ENCODE peak calls at places on chromosomes 4 and X, in ten cellular contexts. C is activated naive CD8-positive, alpha-beta T cell treated with anti-CD3 and anti-CD28 coated beads, Interleukin-2, amount 50 U/mL, for 16 hours; M is NK-92 treated with Interleukin-12 subunit alpha and Interleukin-12 subunit beta, amount 100 ng/mL, for 24 hours; W is mesothelial cell of epicardium; R is mesenteric fat pad; O is T-helper 2 cell; I is Ammon's horn; X is H54; Q is omental fat pad; H is kidney tubule cell. G is an unnamed sample.

GRCh38 chrX:10633722-10634121 is 13.3 kb upstream of the MID1 start:
- DNase-seq in Q (no peak), W (no peak), X (no peak), R (no peak), H (peak), O (no peak), I (peak), C (no peak), M (no peak), G (no peak)

GRCh38 chrX:103423955-103424640 is 47.8 kb downstream of the BEX3 start:
- DNase-seq in W (no peak), I (peak), H (no peak), C (no peak), R (no peak), Q (no peak), O (no peak), M (no peak), X (no peak), G (no peak)

GRCh38 chrX:84475596-84475995 is 26.7 kb downstream of the HDX start:
- DNase-seq in H (no peak), O (no peak), C (no peak), I (no peak), Q (no peak), W (no peak), X (no peak), M (no peak), R (no peak), G (no peak)

GRCh38 chr4:100929753-100930152 is 411.9 kb upstream of the EMCN start:
- DNase-seq in M (no peak), C (no peak), Q (no peak), R (no peak), I (no peak), X (no peak), W (no peak), H (no peak), O (no peak), G (no peak)

GRCh38 chr4:183738081-183738673 is 79.1 kb downstream of the TRAPPC11 start:
- DNase-seq in O (no peak), X (no peak), Q (no peak), C (no peak), R (no peak), M (no peak), H (peak), W (no peak), I (peak), G (no peak)

GRCh38 chr4:7101692-7102515 is 34.0 kb upstream of the GRPEL1 start:
- DNase-seq in Q (peak), X (peak), I (peak), W (peak), C (no peak), H (peak), R (peak), M (no peak), O (peak), G (peak)

GRCh38 chr4:174154455-174154854 is 129.0 kb downstream of the FBXO8 start:
- DNase-seq in Q (no peak), H (peak), W (no peak), I (peak), R (no peak), O (no peak), X (peak), C (no peak), M (no peak), G (no peak)

GRCh38 chr4:76498550-76498949 is 63.5 kb downstream of the SHROOM3 start:
- DNase-seq in O (no peak), M (no peak), X (no peak), W (no peak), C (no peak), I (no peak), Q (no peak), H (no peak), R (no peak), G (no peak)

GRCh38 chrX:27915617-27916016 is 65.6 kb downstream of the DCAF8L1 start:
- DNase-seq in H (peak), R (no peak), I (no peak), X (no peak), M (no peak), O (no peak), W (no peak), C (no peak), Q (no peak), G (no peak)

GRCh38 chr4:5887011-5887360 is 5.9 kb downstream of the CRMP1 start:
- DNase-seq in H (peak), R (no peak), X (no peak), C (no peak), I (no peak), Q (no peak), O (no peak), M (no peak), W (no peak), G (no peak)

GRCh38 chrX:17846045-17846444 is 15.1 kb downstream of the RAI2 start:
- DNase-seq in W (no peak), R (no peak), C (no peak), O (no peak), H (peak), X (no peak), M (no peak), I (no peak), Q (no peak), G (peak)

GRCh38 chr4:150960818-150961217 is 54.3 kb downstream of the LRBA start:
- DNase-seq in R (no peak), H (peak), Q (no peak), O (no peak), I (no peak), X (no peak), M (peak), W (no peak), C (no peak), G (no peak)

GRCh38 chr4:137375111-137375850 is 157.0 kb downstream of the PCDH18 start:
- DNase-seq in H (no peak), R (no peak), M (no peak), I (no peak), W (no peak), X (no peak), O (no peak), Q (no peak), C (no peak), G (no peak)

GRCh38 chrX:54928876-54929275 is 8.3 kb downstream of the TRO start:
- DNase-seq in M (no peak), X (no peak), W (no peak), I (no peak), C (no peak), H (no peak), O (no peak), Q (no peak), R (peak), G (no peak)

GRCh38 chr4:1166509-1167243 is 5.7 kb downstream of the SPON2 start:
- DNase-seq in C (no peak), H (no peak), R (no peak), X (no peak), M (no peak), O (no peak), W (no peak), Q (no peak), I (no peak), G (no peak)

GRCh38 chr4:170589597-170590191 is 499.9 kb upstream of the AADAT start:
- DNase-seq in O (no peak), I (no peak), H (peak), X (no peak), M (no peak), W (no peak), C (no peak), Q (no peak), R (no peak), G (no peak)

GRCh38 chr4:102612824-102613366 is 111.7 kb downstream of the NFKB1 start:
- DNase-seq in X (no peak), W (no peak), I (no peak), R (no peak), H (no peak), C (no peak), O (no peak), M (no peak), Q (no peak), G (no peak)

GRCh38 chrX:79366556-79366887 is 612 bp downstream of the ITM2A start:
- DNase-seq in R (no peak), H (no peak), I (no peak), C (no peak), W (no peak), X (no peak), Q (no peak), O (no peak), M (no peak), G (no peak)

GRCh38 chr4:91448668-91449330 is 855.0 kb upstream of the GRID2 start:
- DNase-seq in H (peak), R (no peak), O (no peak), I (no peak), M (no peak), X (peak), C (no peak), W (no peak), Q (no peak), G (no peak)

GRCh38 chr4:126965876-126966275 is 666.9 kb upstream of the INTU start:
- DNase-seq in W (no peak), I (no peak), X (no peak), H (no peak), R (no peak), C (no peak), M (no peak), O (no peak), Q (no peak), G (no peak)

GRCh38 chr4:123997116-123997515 is 600.5 kb downstream of the SPRY1 start:
- DNase-seq in X (no peak), M (no peak), O (no peak), C (no peak), I (peak), H (peak), W (no peak), R (no peak), Q (no peak), G (peak)

GRCh38 chr4:55437356-55437796 is 41.6 kb downstream of the TMEM165 start:
- DNase-seq in I (no peak), O (no peak), M (no peak), C (no peak), W (no peak), R (no peak), X (no peak), H (no peak), Q (no peak), G (no peak)

GRCh38 chr4:37908488-37909343 is 17.8 kb downstream of the TBC1D1 start:
- DNase-seq in X (no peak), O (no peak), W (no peak), H (peak), C (no peak), M (no peak), Q (no peak), R (no peak), I (peak), G (no peak)

G was measured in G401.